ENCODE peak calls at places on chromosomes 13 and 19, in ten cellular contexts. One of them, this sample, is unnamed.
A peak's percentile ranks its signal among the peaks of the same experiment; 100 is the strongest.

GRCh38 chr13:30156826-30157615 is 150.3 kb downstream of the KATNAL1 start:
- DNase-seq in T-helper 17 cell: no peak
- DNase-seq in A549: no peak
- DNase-seq in AG09309: no peak
- DNase-seq in A172: no peak
- DNase-seq in GM12892: no peak
- DNase-seq in activated CD4-positive, alpha-beta T cell treated with anti-CD3 and anti-CD28 coated beads, Interleukin-2, amount 50 U/mL, for 1 hour: no peak
- DNase-seq in CD8-positive, alpha-beta T cell: peak; percentile 32
- DNase-seq in NCI-H1092: no peak
- DNase-seq in cerebellar cortex: no peak
- DNase-seq in this sample: no peak

GRCh38 chr19:14686411-14686810 is 3.4 kb upstream of the ZNF333 start:
- DNase-seq in T-helper 17 cell: no peak
- DNase-seq in A549: no peak
- DNase-seq in AG09309: no peak
- DNase-seq in A172: peak; percentile 26
- DNase-seq in GM12892: no peak
- DNase-seq in activated CD4-positive, alpha-beta T cell treated with anti-CD3 and anti-CD28 coated beads, Interleukin-2, amount 50 U/mL, for 1 hour: peak; percentile 12
- DNase-seq in CD8-positive, alpha-beta T cell: no peak
- DNase-seq in NCI-H1092: peak; percentile 10
- DNase-seq in cerebellar cortex: peak; percentile 12
- DNase-seq in this sample: no peak

GRCh38 chr13:68257111-68257842 is 1027.1 kb upstream of the PCDH9 start:
- DNase-seq in T-helper 17 cell: no peak
- DNase-seq in A549: no peak
- DNase-seq in AG09309: no peak
- DNase-seq in A172: peak; percentile 73
- DNase-seq in GM12892: no peak
- DNase-seq in activated CD4-positive, alpha-beta T cell treated with anti-CD3 and anti-CD28 coated beads, Interleukin-2, amount 50 U/mL, for 1 hour: no peak
- DNase-seq in CD8-positive, alpha-beta T cell: no peak
- DNase-seq in NCI-H1092: no peak
- DNase-seq in cerebellar cortex: no peak
- DNase-seq in this sample: no peak

GRCh38 chr19:30017172-30017571 is 75.1 kb downstream of the URI1 start:
- DNase-seq in T-helper 17 cell: no peak
- DNase-seq in A549: no peak
- DNase-seq in AG09309: no peak
- DNase-seq in A172: no peak
- DNase-seq in GM12892: no peak
- DNase-seq in activated CD4-positive, alpha-beta T cell treated with anti-CD3 and anti-CD28 coated beads, Interleukin-2, amount 50 U/mL, for 1 hour: no peak
- DNase-seq in CD8-positive, alpha-beta T cell: no peak
- DNase-seq in NCI-H1092: no peak
- DNase-seq in cerebellar cortex: no peak
- DNase-seq in this sample: no peak

GRCh38 chr13:87259479-87260083 is 411.6 kb upstream of the SLITRK5 start:
- DNase-seq in T-helper 17 cell: no peak
- DNase-seq in A549: no peak
- DNase-seq in AG09309: no peak
- DNase-seq in A172: peak; percentile 30
- DNase-seq in GM12892: no peak
- DNase-seq in activated CD4-positive, alpha-beta T cell treated with anti-CD3 and anti-CD28 coated beads, Interleukin-2, amount 50 U/mL, for 1 hour: no peak
- DNase-seq in CD8-positive, alpha-beta T cell: no peak
- DNase-seq in NCI-H1092: peak; percentile 12
- DNase-seq in cerebellar cortex: no peak
- DNase-seq in this sample: no peak

GRCh38 chr19:11377237-11377636 is 2.8 kb downstream of the SWSAP1 start:
- DNase-seq in T-helper 17 cell: no peak
- DNase-seq in A549: peak; percentile 46
- DNase-seq in AG09309: peak; percentile 73
- DNase-seq in A172: peak; percentile 91
- DNase-seq in GM12892: no peak
- DNase-seq in activated CD4-positive, alpha-beta T cell treated with anti-CD3 and anti-CD28 coated beads, Interleukin-2, amount 50 U/mL, for 1 hour: no peak
- DNase-seq in CD8-positive, alpha-beta T cell: no peak
- DNase-seq in NCI-H1092: no peak
- DNase-seq in cerebellar cortex: peak; percentile 49
- DNase-seq in this sample: peak; percentile 62

GRCh38 chr19:29370276-29370675 is 155.5 kb upstream of the VSTM2B start:
- DNase-seq in T-helper 17 cell: no peak
- DNase-seq in A549: no peak
- DNase-seq in AG09309: no peak
- DNase-seq in A172: no peak
- DNase-seq in GM12892: no peak
- DNase-seq in activated CD4-positive, alpha-beta T cell treated with anti-CD3 and anti-CD28 coated beads, Interleukin-2, amount 50 U/mL, for 1 hour: no peak
- DNase-seq in CD8-positive, alpha-beta T cell: no peak
- DNase-seq in NCI-H1092: no peak
- DNase-seq in cerebellar cortex: no peak
- DNase-seq in this sample: no peak

GRCh38 chr19:17871878-17872250 is at the start of gene SLC5A5:
- DNase-seq in T-helper 17 cell: no peak
- DNase-seq in A549: no peak
- DNase-seq in AG09309: no peak
- DNase-seq in A172: no peak
- DNase-seq in GM12892: no peak
- DNase-seq in activated CD4-positive, alpha-beta T cell treated with anti-CD3 and anti-CD28 coated beads, Interleukin-2, amount 50 U/mL, for 1 hour: no peak
- DNase-seq in CD8-positive, alpha-beta T cell: no peak
- DNase-seq in NCI-H1092: no peak
- DNase-seq in cerebellar cortex: peak; percentile 44
- DNase-seq in this sample: no peak

GRCh38 chr19:30375651-30376050 is 3.5 kb downstream of the ZNF536 start:
- DNase-seq in T-helper 17 cell: no peak
- DNase-seq in A549: no peak
- DNase-seq in AG09309: no peak
- DNase-seq in A172: no peak
- DNase-seq in GM12892: no peak
- DNase-seq in activated CD4-positive, alpha-beta T cell treated with anti-CD3 and anti-CD28 coated beads, Interleukin-2, amount 50 U/mL, for 1 hour: no peak
- DNase-seq in CD8-positive, alpha-beta T cell: no peak
- DNase-seq in NCI-H1092: no peak
- DNase-seq in cerebellar cortex: no peak
- DNase-seq in this sample: no peak

GRCh38 chr13:97192166-97192565 is 30.0 kb upstream of the MBNL2 start:
- DNase-seq in T-helper 17 cell: no peak
- DNase-seq in A549: no peak
- DNase-seq in AG09309: no peak
- DNase-seq in A172: no peak
- DNase-seq in GM12892: no peak
- DNase-seq in activated CD4-positive, alpha-beta T cell treated with anti-CD3 and anti-CD28 coated beads, Interleukin-2, amount 50 U/mL, for 1 hour: no peak
- DNase-seq in CD8-positive, alpha-beta T cell: no peak
- DNase-seq in NCI-H1092: no peak
- DNase-seq in cerebellar cortex: no peak
- DNase-seq in this sample: no peak

GRCh38 chr13:41137951-41138350 is 5.3 kb upstream of the KBTBD6 start:
- DNase-seq in T-helper 17 cell: no peak
- DNase-seq in A549: no peak
- DNase-seq in AG09309: no peak
- DNase-seq in A172: peak; percentile 44
- DNase-seq in GM12892: no peak
- DNase-seq in activated CD4-positive, alpha-beta T cell treated with anti-CD3 and anti-CD28 coated beads, Interleukin-2, amount 50 U/mL, for 1 hour: no peak
- DNase-seq in CD8-positive, alpha-beta T cell: no peak
- DNase-seq in NCI-H1092: no peak
- DNase-seq in cerebellar cortex: no peak
- DNase-seq in this sample: no peak

GRCh38 chr19:44007473-44007872 is 4.7 kb downstream of the ZNF230 start:
- DNase-seq in T-helper 17 cell: no peak
- DNase-seq in A549: no peak
- DNase-seq in AG09309: no peak
- DNase-seq in A172: no peak
- DNase-seq in GM12892: no peak
- DNase-seq in activated CD4-positive, alpha-beta T cell treated with anti-CD3 and anti-CD28 coated beads, Interleukin-2, amount 50 U/mL, for 1 hour: no peak
- DNase-seq in CD8-positive, alpha-beta T cell: no peak
- DNase-seq in NCI-H1092: no peak
- DNase-seq in cerebellar cortex: no peak
- DNase-seq in this sample: no peak

GRCh38 chr19:56133858-56134654 is 7.0 kb upstream of the ZNF444 start:
- DNase-seq in T-helper 17 cell: no peak
- DNase-seq in A549: no peak
- DNase-seq in AG09309: no peak
- DNase-seq in A172: peak; percentile 34
- DNase-seq in GM12892: no peak
- DNase-seq in activated CD4-positive, alpha-beta T cell treated with anti-CD3 and anti-CD28 coated beads, Interleukin-2, amount 50 U/mL, for 1 hour: no peak
- DNase-seq in CD8-positive, alpha-beta T cell: no peak
- DNase-seq in NCI-H1092: no peak
- DNase-seq in cerebellar cortex: no peak
- DNase-seq in this sample: no peak

GRCh38 chr13:42574435-42575311 is 721 bp downstream of the TNFSF11 start:
- DNase-seq in T-helper 17 cell: no peak
- DNase-seq in A549: no peak
- DNase-seq in AG09309: no peak
- DNase-seq in A172: no peak
- DNase-seq in GM12892: peak; percentile 61
- DNase-seq in activated CD4-positive, alpha-beta T cell treated with anti-CD3 and anti-CD28 coated beads, Interleukin-2, amount 50 U/mL, for 1 hour: peak; percentile 13
- DNase-seq in CD8-positive, alpha-beta T cell: peak; percentile 27
- DNase-seq in NCI-H1092: no peak
- DNase-seq in cerebellar cortex: no peak
- DNase-seq in this sample: no peak

GRCh38 chr13:100630564-100630963 is 42.0 kb upstream of the GGACT start:
- DNase-seq in T-helper 17 cell: no peak
- DNase-seq in A549: no peak
- DNase-seq in AG09309: no peak
- DNase-seq in A172: no peak
- DNase-seq in GM12892: no peak
- DNase-seq in activated CD4-positive, alpha-beta T cell treated with anti-CD3 and anti-CD28 coated beads, Interleukin-2, amount 50 U/mL, for 1 hour: no peak
- DNase-seq in CD8-positive, alpha-beta T cell: no peak
- DNase-seq in NCI-H1092: peak; percentile 12
- DNase-seq in cerebellar cortex: peak; percentile 69
- DNase-seq in this sample: no peak

GRCh38 chr19:30549151-30549550 is 177.0 kb downstream of the ZNF536 start:
- DNase-seq in T-helper 17 cell: no peak
- DNase-seq in A549: no peak
- DNase-seq in AG09309: no peak
- DNase-seq in A172: no peak
- DNase-seq in GM12892: no peak
- DNase-seq in activated CD4-positive, alpha-beta T cell treated with anti-CD3 and anti-CD28 coated beads, Interleukin-2, amount 50 U/mL, for 1 hour: no peak
- DNase-seq in CD8-positive, alpha-beta T cell: no peak
- DNase-seq in NCI-H1092: no peak
- DNase-seq in cerebellar cortex: no peak
- DNase-seq in this sample: no peak

GRCh38 chr13:27523345-27524073 is 73.1 kb upstream of the MTIF3 start:
- DNase-seq in T-helper 17 cell: no peak
- DNase-seq in A549: no peak
- DNase-seq in AG09309: no peak
- DNase-seq in A172: no peak
- DNase-seq in GM12892: no peak
- DNase-seq in activated CD4-positive, alpha-beta T cell treated with anti-CD3 and anti-CD28 coated beads, Interleukin-2, amount 50 U/mL, for 1 hour: no peak
- DNase-seq in CD8-positive, alpha-beta T cell: no peak
- DNase-seq in NCI-H1092: no peak
- DNase-seq in cerebellar cortex: peak; percentile 20
- DNase-seq in this sample: no peak